ENCODE peak calls at places on chromosomes 13 and 19, in four cellular contexts. One of them, this sample, is unnamed.

GRCh38 chr13:48783181-48783630 is 129.5 kb downstream of the CYSLTR2 start:
- DNase-seq in neural progenitor cell: no peak
- DNase-seq in GM23338: no peak
- DNase-seq in PC-3: peak; percentile 60
- DNase-seq in this sample: peak; percentile 96

GRCh38 chr19:18520848-18521691 is 800 bp downstream of the ELL start:
- DNase-seq in neural progenitor cell: peak; percentile 58
- DNase-seq in GM23338: peak; percentile 38
- DNase-seq in PC-3: no peak
- DNase-seq in this sample: peak; percentile 63

GRCh38 chr13:29771247-29771646 is 79.2 kb downstream of the UBL3 start:
- DNase-seq in neural progenitor cell: peak; percentile 25
- DNase-seq in GM23338: peak; percentile 52
- DNase-seq in PC-3: peak; percentile 70
- DNase-seq in this sample: peak; percentile 48

GRCh38 chr13:65149687-65150086 is 2080.4 kb downstream of the PCDH9 start:
- DNase-seq in neural progenitor cell: no peak
- DNase-seq in GM23338: peak; percentile 2
- DNase-seq in PC-3: no peak
- DNase-seq in this sample: no peak

GRCh38 chr19:4730740-4731171 is 7.1 kb upstream of the DPP9 start:
- DNase-seq in neural progenitor cell: no peak
- DNase-seq in GM23338: peak; percentile 72
- DNase-seq in PC-3: peak; percentile 53
- DNase-seq in this sample: peak; percentile 31

GRCh38 chr13:26498524-26499208 is 58.8 kb upstream of the WASF3 start:
- DNase-seq in neural progenitor cell: no peak
- DNase-seq in GM23338: no peak
- DNase-seq in PC-3: no peak
- DNase-seq in this sample: peak; percentile 61

GRCh38 chr13:32007494-32007893 is 24.1 kb upstream of the FRY start:
- DNase-seq in neural progenitor cell: no peak
- DNase-seq in GM23338: no peak
- DNase-seq in PC-3: no peak
- DNase-seq in this sample: peak; percentile 39

GRCh38 chr13:45369116-45369515 is 28.1 kb upstream of the TPT1 start:
- DNase-seq in neural progenitor cell: no peak
- DNase-seq in GM23338: no peak
- DNase-seq in PC-3: no peak
- DNase-seq in this sample: no peak

GRCh38 chr13:113428469-113428865 is 24.8 kb downstream of the ADPRHL1 start:
- DNase-seq in neural progenitor cell: no peak
- DNase-seq in GM23338: no peak
- DNase-seq in PC-3: no peak
- DNase-seq in this sample: no peak

GRCh38 chr13:69947577-69947976 is 160.0 kb upstream of the ATXN8OS start:
- DNase-seq in neural progenitor cell: no peak
- DNase-seq in GM23338: no peak
- DNase-seq in PC-3: no peak
- DNase-seq in this sample: no peak

GRCh38 chr19:1000095-1000494 is at the start of gene GRIN3B:
- DNase-seq in neural progenitor cell: peak; percentile 90
- DNase-seq in GM23338: peak; percentile 90
- DNase-seq in PC-3: peak; percentile 75
- DNase-seq in this sample: peak; percentile 77

GRCh38 chr19:2223959-2224358 is 12.2 kb downstream of the PLEKHJ1 start:
- DNase-seq in neural progenitor cell: no peak
- DNase-seq in GM23338: no peak
- DNase-seq in PC-3: no peak
- DNase-seq in this sample: no peak

GRCh38 chr19:2223391-2223790 is 12.7 kb downstream of the PLEKHJ1 start:
- DNase-seq in neural progenitor cell: no peak
- DNase-seq in GM23338: no peak
- DNase-seq in PC-3: no peak
- DNase-seq in this sample: no peak

GRCh38 chr19:2221918-2222317 is 14.2 kb downstream of the PLEKHJ1 start:
- DNase-seq in neural progenitor cell: no peak
- DNase-seq in GM23338: no peak
- DNase-seq in PC-3: no peak
- DNase-seq in this sample: no peak

GRCh38 chr19:2219726-2220125 is 16.4 kb downstream of the PLEKHJ1 start:
- DNase-seq in neural progenitor cell: no peak
- DNase-seq in GM23338: no peak
- DNase-seq in PC-3: no peak
- DNase-seq in this sample: no peak

GRCh38 chr19:2221250-2221831 is 14.8 kb downstream of the PLEKHJ1 start:
- DNase-seq in neural progenitor cell: no peak
- DNase-seq in GM23338: no peak
- DNase-seq in PC-3: no peak
- DNase-seq in this sample: no peak
- TF ChIP-seq EZH2phosphoT487 in neural progenitor cell: no peak
- TF ChIP-seq EZH2phosphoT487 in GM23338: no peak
- TF ChIP-seq EZH2phosphoT487 in PC-3: no peak
- TF ChIP-seq EZH2phosphoT487 in this sample: no peak

GRCh38 chr19:6616011-6616410 is 25.1 kb upstream of the CD70 start:
- DNase-seq in neural progenitor cell: no peak
- DNase-seq in GM23338: no peak
- DNase-seq in PC-3: peak; percentile 68
- DNase-seq in this sample: peak; percentile 84

GRCh38 chr19:6610934-6611370 is 20.0 kb upstream of the CD70 start:
- DNase-seq in neural progenitor cell: no peak
- DNase-seq in GM23338: no peak
- DNase-seq in PC-3: peak; percentile 98
- DNase-seq in this sample: peak; percentile 96

GRCh38 chr19:6617374-6617773 is 26.4 kb upstream of the CD70 start:
- DNase-seq in neural progenitor cell: no peak
- DNase-seq in GM23338: no peak
- DNase-seq in PC-3: no peak
- DNase-seq in this sample: no peak

GRCh38 chr19:6611441-6611852 is 20.5 kb upstream of the CD70 start:
- DNase-seq in neural progenitor cell: no peak
- DNase-seq in GM23338: no peak
- DNase-seq in PC-3: peak; percentile 68
- DNase-seq in this sample: peak; percentile 85

GRCh38 chr19:6613711-6614110 is 22.8 kb upstream of the CD70 start:
- DNase-seq in neural progenitor cell: no peak
- DNase-seq in GM23338: no peak
- DNase-seq in PC-3: peak; percentile 69
- DNase-seq in this sample: peak; percentile 88
- H3K27me3 ChIP-seq in neural progenitor cell: peaks cover 12% of the 10 kb centered on the region
- H3K27me3 ChIP-seq in GM23338: no peaks in the 10 kb centered on the region
- H3K27me3 ChIP-seq in PC-3: no peaks in the 10 kb centered on the region
- H3K27me3 ChIP-seq in this sample: no peaks in the 10 kb centered on the region

GRCh38 chr19:34480491-34480890 is 1.1 kb upstream of the WTIP start:
- DNase-seq in neural progenitor cell: no peak
- DNase-seq in GM23338: peak; percentile 54
- DNase-seq in PC-3: no peak
- DNase-seq in this sample: no peak
- H3K4me2 ChIP-seq in neural progenitor cell: peak overlapping the region; percentile 82
- H3K4me2 ChIP-seq in GM23338: peak overlapping the region; percentile 98
- H3K4me2 ChIP-seq in PC-3: no peak overlapping the region
- H3K4me2 ChIP-seq in this sample: peak overlapping the region; percentile 81

GRCh38 chr19:35458821-35459391 is 10.8 kb downstream of the FFAR2 start:
- DNase-seq in neural progenitor cell: no peak
- DNase-seq in GM23338: no peak
- DNase-seq in PC-3: no peak
- DNase-seq in this sample: no peak

GRCh38 chr19:35461050-35461449 is 13.0 kb downstream of the FFAR2 start:
- DNase-seq in neural progenitor cell: no peak
- DNase-seq in GM23338: no peak
- DNase-seq in PC-3: no peak
- DNase-seq in this sample: no peak

GRCh38 chr19:35460608-35461007 is 12.6 kb downstream of the FFAR2 start:
- DNase-seq in neural progenitor cell: no peak
- DNase-seq in GM23338: no peak
- DNase-seq in PC-3: no peak
- DNase-seq in this sample: no peak

GRCh38 chr19:35458192-35458591 is 10.1 kb downstream of the FFAR2 start:
- DNase-seq in neural progenitor cell: no peak
- DNase-seq in GM23338: no peak
- DNase-seq in PC-3: no peak
- DNase-seq in this sample: no peak

GRCh38 chr19:35459414-35460082 is 11.5 kb downstream of the FFAR2 start:
- DNase-seq in neural progenitor cell: no peak
- DNase-seq in GM23338: no peak
- DNase-seq in PC-3: no peak
- DNase-seq in this sample: no peak
- TF ChIP-seq EZH2phosphoT487 in neural progenitor cell: no peak
- TF ChIP-seq EZH2phosphoT487 in GM23338: no peak
- TF ChIP-seq EZH2phosphoT487 in PC-3: no peak
- TF ChIP-seq EZH2phosphoT487 in this sample: no peak

DNA sequence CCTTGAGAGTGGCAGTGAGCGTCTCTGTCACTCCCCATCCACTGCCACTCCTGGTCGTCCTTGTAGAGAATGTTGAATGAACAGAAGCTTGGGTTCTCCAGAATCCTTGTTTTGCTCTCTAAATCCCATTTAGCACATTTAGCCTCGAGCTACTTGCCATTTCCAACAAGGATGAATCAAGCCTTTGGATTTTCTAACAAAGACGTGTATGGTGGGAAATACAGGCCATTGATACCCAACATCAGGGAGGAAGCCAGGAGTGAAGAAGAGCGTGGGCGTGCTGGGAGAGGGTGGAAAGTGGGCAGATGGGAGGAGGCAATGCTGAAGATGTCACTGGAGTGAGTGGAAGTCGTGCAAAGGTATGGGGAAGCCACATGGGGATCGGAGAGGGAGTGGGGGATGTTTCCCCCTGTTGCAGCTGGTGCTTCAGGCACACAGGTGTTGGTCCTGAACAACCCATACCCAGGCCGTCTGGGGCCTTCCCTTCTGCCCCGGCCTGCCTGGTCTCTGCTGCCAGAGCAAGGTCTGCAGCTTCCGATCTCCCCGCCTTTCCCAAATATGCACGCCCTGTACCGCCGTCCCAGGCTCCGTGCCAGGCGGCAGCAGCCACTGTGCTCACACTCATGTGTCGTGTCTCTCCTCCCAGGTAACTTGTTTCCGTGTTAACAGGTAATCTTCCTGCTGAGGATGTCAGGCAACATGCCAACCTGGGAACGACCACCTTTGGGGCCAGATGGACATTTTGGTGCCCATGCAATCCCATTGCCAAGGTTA is 48.7 kb downstream of the ZIC5 start:
- DNase-seq in neural progenitor cell: no peak
- DNase-seq in GM23338: no peak
- DNase-seq in PC-3: no peak
- DNase-seq in this sample: no peak
- H3K27me3 ChIP-seq in neural progenitor cell: no peaks in the 10 kb centered on the region
- H3K27me3 ChIP-seq in GM23338: no peaks in the 10 kb centered on the region
- H3K27me3 ChIP-seq in PC-3: no peaks in the 10 kb centered on the region
- H3K27me3 ChIP-seq in this sample: peaks cover 5% of the 10 kb centered on the region

GRCh38 chr13:21898461-21898860 is 227.6 kb downstream of the FGF9 start:
- DNase-seq in neural progenitor cell: no peak
- DNase-seq in GM23338: no peak
- DNase-seq in PC-3: no peak
- DNase-seq in this sample: no peak

GRCh38 chr13:21898990-21899389 is 228.1 kb downstream of the FGF9 start:
- DNase-seq in neural progenitor cell: no peak
- DNase-seq in GM23338: peak; percentile 21
- DNase-seq in PC-3: no peak
- DNase-seq in this sample: no peak

GRCh38 chr13:21901772-21902708 is 231.2 kb downstream of the FGF9 start:
- DNase-seq in neural progenitor cell: no peak
- DNase-seq in GM23338: no peak
- DNase-seq in PC-3: no peak
- DNase-seq in this sample: peak; percentile 40

GRCh38 chr13:21902709-21903098 is 231.8 kb downstream of the FGF9 start:
- DNase-seq in neural progenitor cell: no peak
- DNase-seq in GM23338: no peak
- DNase-seq in PC-3: no peak
- DNase-seq in this sample: no peak

DNA sequence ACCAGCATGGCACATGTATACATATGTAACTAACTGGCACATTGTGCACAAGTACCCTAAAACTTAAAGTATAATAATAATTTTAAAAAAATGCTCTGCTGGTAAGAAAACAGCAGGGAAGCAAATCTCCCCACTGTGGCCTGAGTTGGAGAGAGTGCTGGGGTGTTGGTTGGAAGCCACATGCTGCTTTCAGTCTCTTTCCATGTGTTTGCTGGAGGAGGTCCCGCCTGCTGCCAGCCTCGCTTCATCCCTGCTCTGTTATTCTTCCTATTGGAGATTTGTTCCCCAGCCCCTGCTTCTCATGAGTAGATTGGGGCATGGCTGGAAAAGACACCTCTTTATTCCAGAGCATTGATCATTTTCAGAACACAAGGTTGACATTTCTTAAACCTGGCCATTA is 230.5 kb downstream of the FGF9 start:
- DNase-seq in neural progenitor cell: no peak
- DNase-seq in GM23338: no peak
- DNase-seq in PC-3: no peak
- DNase-seq in this sample: peak; percentile 3
- H3K4me2 ChIP-seq in neural progenitor cell: no peak overlapping the region
- H3K4me2 ChIP-seq in GM23338: no peak overlapping the region
- H3K4me2 ChIP-seq in PC-3: no peak overlapping the region
- H3K4me2 ChIP-seq in this sample: no peak overlapping the region

DNA sequence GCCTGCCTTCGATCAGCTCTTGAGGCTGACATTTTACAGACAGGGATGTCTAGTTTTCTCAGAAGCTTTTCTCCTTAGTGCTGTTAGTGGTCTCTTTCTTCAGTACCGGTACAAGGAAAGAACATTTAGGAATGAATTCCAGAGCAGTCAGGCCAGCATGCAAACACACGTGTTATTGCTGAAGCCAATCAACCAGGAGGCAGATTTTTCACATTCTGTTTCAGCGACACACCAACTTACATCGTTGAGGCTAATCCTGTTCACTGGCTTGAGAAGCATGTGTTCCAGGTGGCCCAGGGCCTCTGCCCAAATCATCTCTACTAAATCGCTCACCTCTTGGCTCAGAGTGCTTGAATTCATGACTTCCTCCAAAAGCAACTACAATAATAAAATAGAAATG is 19.2 kb downstream of the PARP4 start:
- DNase-seq in neural progenitor cell: no peak
- DNase-seq in GM23338: no peak
- DNase-seq in PC-3: no peak
- DNase-seq in this sample: no peak
- TF ChIP-seq EZH2phosphoT487 in neural progenitor cell: no peak
- TF ChIP-seq EZH2phosphoT487 in GM23338: no peak
- TF ChIP-seq EZH2phosphoT487 in PC-3: no peak
- TF ChIP-seq EZH2phosphoT487 in this sample: no peak

This sample was measured in GM23248.